ENCODE peak calls at places on chromosome 13, in four cellular contexts. One of them, this sample, is unnamed.

GRCh38 chr13:24985102-24985501 is 110.8 kb upstream of the PABPC3 start:
- DNase-seq in H1: no peak
- DNase-seq in K562: peak; percentile 49
- DNase-seq in HepG2: no peak
- DNase-seq in this sample: no peak

GRCh38 chr13:110372676-110373075 is 65.6 kb downstream of the COL4A2 start:
- DNase-seq in H1: no peak
- DNase-seq in K562: no peak
- DNase-seq in HepG2: no peak
- DNase-seq in this sample: no peak

GRCh38 chr13:75258159-75258782 is 223.7 kb downstream of the TBC1D4 start:
- DNase-seq in H1: no peak
- DNase-seq in K562: peak; percentile 24
- DNase-seq in HepG2: peak; percentile 16
- DNase-seq in this sample: peak; percentile 23

GRCh38 chr13:72808917-72809500 is 27.1 kb downstream of the PIBF1 start:
- DNase-seq in H1: no peak
- DNase-seq in K562: peak; percentile 12
- DNase-seq in HepG2: peak; percentile 9
- DNase-seq in this sample: no peak

GRCh38 chr13:59970847-59971246 is 192.9 kb downstream of the DIAPH3 start:
- DNase-seq in H1: no peak
- DNase-seq in K562: no peak
- DNase-seq in HepG2: no peak
- DNase-seq in this sample: no peak

GRCh38 chr13:59394526-59394925 is 769.2 kb downstream of the DIAPH3 start:
- DNase-seq in H1: no peak
- DNase-seq in K562: no peak
- DNase-seq in HepG2: no peak
- DNase-seq in this sample: no peak

GRCh38 chr13:50598338-50598737 is 245.2 kb downstream of the DLEU7 start:
- DNase-seq in H1: no peak
- DNase-seq in K562: no peak
- DNase-seq in HepG2: peak; percentile 46
- DNase-seq in this sample: no peak

GRCh38 chr13:24274452-24274971 is 34.9 kb upstream of the C1QTNF9 start:
- DNase-seq in H1: no peak
- DNase-seq in K562: no peak
- DNase-seq in HepG2: no peak
- DNase-seq in this sample: no peak

GRCh38 chr13:112074139-112074710 is 7.3 kb downstream of the SOX1 start:
- DNase-seq in H1: no peak
- DNase-seq in K562: no peak
- DNase-seq in HepG2: no peak
- DNase-seq in this sample: no peak

GRCh38 chr13:59906413-59907027 is 257.2 kb downstream of the DIAPH3 start:
- DNase-seq in H1: no peak
- DNase-seq in K562: peak; percentile 19
- DNase-seq in HepG2: peak; percentile 1
- DNase-seq in this sample: peak; percentile 4

GRCh38 chr13:52726258-52726657 is 13.4 kb downstream of the CNMD start:
- DNase-seq in H1: no peak
- DNase-seq in K562: no peak
- DNase-seq in HepG2: no peak
- DNase-seq in this sample: no peak

GRCh38 chr13:36445806-36446423 is 13.6 kb downstream of the CCNA1 start:
- DNase-seq in H1: no peak
- DNase-seq in K562: no peak
- DNase-seq in HepG2: no peak
- DNase-seq in this sample: no peak

GRCh38 chr13:113366031-113366588 is 2.2 kb upstream of the GRTP1 start:
- DNase-seq in H1: peak; percentile 50
- DNase-seq in K562: peak; percentile 21
- DNase-seq in HepG2: no peak
- DNase-seq in this sample: no peak

GRCh38 chr13:80030491-80030890 is 310.4 kb downstream of the SPRY2 start:
- DNase-seq in H1: no peak
- DNase-seq in K562: no peak
- DNase-seq in HepG2: no peak
- DNase-seq in this sample: peak; percentile 18

GRCh38 chr13:44816701-44817684 is 172.3 kb downstream of the NUFIP1 start:
- DNase-seq in H1: no peak
- DNase-seq in K562: no peak
- DNase-seq in HepG2: no peak
- DNase-seq in this sample: peak; percentile 63

GRCh38 chr13:44237276-44237767 is 136.3 kb upstream of the SERP2 start:
- DNase-seq in H1: no peak
- DNase-seq in K562: no peak
- DNase-seq in HepG2: no peak
- DNase-seq in this sample: no peak

GRCh38 chr13:107883561-107884175 is 331.7 kb downstream of the LIG4 start:
- DNase-seq in H1: no peak
- DNase-seq in K562: peak; percentile 97
- DNase-seq in HepG2: no peak
- DNase-seq in this sample: no peak

GRCh38 chr13:70502944-70503343 is 394.7 kb upstream of the KLHL1 start:
- DNase-seq in H1: no peak
- DNase-seq in K562: no peak
- DNase-seq in HepG2: no peak
- DNase-seq in this sample: no peak

GRCh38 chr13:19845758-19846157 is 17.7 kb downstream of the ZMYM5 start:
- DNase-seq in H1: no peak
- DNase-seq in K562: peak; percentile 55
- DNase-seq in HepG2: peak; percentile 57
- DNase-seq in this sample: peak; percentile 77

GRCh38 chr13:72565893-72566292 is 161.5 kb downstream of the MZT1 start:
- DNase-seq in H1: no peak
- DNase-seq in K562: peak; percentile 0
- DNase-seq in HepG2: peak; percentile 29
- DNase-seq in this sample: peak; percentile 10

GRCh38 chr13:60047943-60048342 is 115.8 kb downstream of the DIAPH3 start:
- DNase-seq in H1: no peak
- DNase-seq in K562: no peak
- DNase-seq in HepG2: no peak
- DNase-seq in this sample: no peak

GRCh38 chr13:91722267-91722884 is 324.0 kb downstream of the GPC5 start:
- DNase-seq in H1: no peak
- DNase-seq in K562: peak; percentile 67
- DNase-seq in HepG2: no peak
- DNase-seq in this sample: no peak

GRCh38 chr13:87123987-87124784 is 547.0 kb upstream of the SLITRK5 start:
- DNase-seq in H1: no peak
- DNase-seq in K562: peak; percentile 48
- DNase-seq in HepG2: peak; percentile 10
- DNase-seq in this sample: peak; percentile 75

GRCh38 chr13:77740097-77740496 is 42.6 kb downstream of the SLAIN1 start:
- DNase-seq in H1: no peak
- DNase-seq in K562: no peak
- DNase-seq in HepG2: no peak
- DNase-seq in this sample: no peak
- TF ChIP-seq RAD21 in H1: no peak
- TF ChIP-seq RAD21 in K562: no peak
- TF ChIP-seq RAD21 in HepG2: no peak
- TF ChIP-seq RAD21 in this sample: no peak

GRCh38 chr13:102138635-102139225 is 263.1 kb downstream of the FGF14 start:
- DNase-seq in H1: no peak
- DNase-seq in K562: no peak
- DNase-seq in HepG2: no peak
- DNase-seq in this sample: no peak

GRCh38 chr13:102139626-102140025 is 262.2 kb downstream of the FGF14 start:
- DNase-seq in H1: no peak
- DNase-seq in K562: no peak
- DNase-seq in HepG2: no peak
- DNase-seq in this sample: no peak

GRCh38 chr13:102145750-102146149 is 256.1 kb downstream of the FGF14 start:
- DNase-seq in H1: no peak
- DNase-seq in K562: no peak
- DNase-seq in HepG2: no peak
- DNase-seq in this sample: no peak

GRCh38 chr13:102142473-102142826 is 259.4 kb downstream of the FGF14 start:
- DNase-seq in H1: no peak
- DNase-seq in K562: no peak
- DNase-seq in HepG2: no peak
- DNase-seq in this sample: no peak

GRCh38 chr13:102141625-102142472 is 260.0 kb downstream of the FGF14 start:
- DNase-seq in H1: no peak
- DNase-seq in K562: peak; percentile 1
- DNase-seq in HepG2: peak; percentile 4
- DNase-seq in this sample: no peak
- TF ChIP-seq FOSL1 in H1: no peak
- TF ChIP-seq FOSL1 in K562: no peak
- TF ChIP-seq FOSL1 in HepG2: no peak
- TF ChIP-seq FOSL1 in this sample: no peak

GRCh38 chr13:49443327-49443688 is 556 bp downstream of the CAB39L start:
- DNase-seq in H1: no peak
- DNase-seq in K562: peak; percentile 19
- DNase-seq in HepG2: peak; percentile 40
- DNase-seq in this sample: no peak
- TF ChIP-seq RAD21 in H1: no peak
- TF ChIP-seq RAD21 in K562: no peak
- TF ChIP-seq RAD21 in HepG2: no peak
- TF ChIP-seq RAD21 in this sample: no peak

GRCh38 chr13:99962242-99962641 is 9.3 kb downstream of the ZIC5 start:
- DNase-seq in H1: no peak
- DNase-seq in K562: no peak
- DNase-seq in HepG2: no peak
- DNase-seq in this sample: no peak
- TF ChIP-seq FOSL1 in H1: no peak
- TF ChIP-seq FOSL1 in K562: no peak
- TF ChIP-seq FOSL1 in HepG2: no peak
- TF ChIP-seq FOSL1 in this sample: no peak

DNA sequence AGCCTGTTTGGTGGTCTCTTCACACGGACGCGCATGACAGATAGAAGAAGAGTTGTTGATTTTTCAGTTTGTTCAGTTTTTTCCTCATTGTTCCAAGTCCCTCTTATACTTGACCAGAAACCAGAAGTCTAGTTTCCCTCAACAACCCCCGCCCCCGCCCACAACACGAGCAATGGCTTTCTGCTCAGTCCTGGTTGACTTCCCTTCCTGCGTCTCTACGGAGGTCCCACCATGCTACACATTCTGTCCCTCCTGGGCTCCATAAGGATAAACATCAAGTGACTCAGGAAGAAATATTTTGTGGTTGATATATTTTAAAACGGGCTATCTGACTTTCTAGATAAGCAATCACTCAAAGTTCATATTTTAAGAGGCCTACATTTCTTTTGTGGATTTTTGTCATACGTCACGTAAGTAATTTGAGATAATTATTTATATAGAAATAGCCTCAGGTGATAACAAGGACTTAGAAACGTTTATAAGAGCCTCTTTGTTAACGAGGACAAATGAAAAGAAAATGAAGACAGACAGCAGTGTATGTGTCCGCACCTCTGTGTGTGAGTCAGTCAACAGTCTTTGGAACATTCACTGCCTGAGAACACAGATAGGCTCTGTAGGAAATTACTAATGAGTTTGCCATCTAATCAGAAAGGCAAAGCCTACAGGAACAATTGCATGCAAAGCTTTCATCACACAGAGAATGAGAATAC is 214.4 kb downstream of the RAP2A start:
- DNase-seq in H1: no peak
- DNase-seq in K562: no peak
- DNase-seq in HepG2: no peak
- DNase-seq in this sample: no peak
- TF ChIP-seq RAD21 in H1: no peak
- TF ChIP-seq RAD21 in K562: no peak
- TF ChIP-seq RAD21 in HepG2: no peak
- TF ChIP-seq RAD21 in this sample: no peak

DNA sequence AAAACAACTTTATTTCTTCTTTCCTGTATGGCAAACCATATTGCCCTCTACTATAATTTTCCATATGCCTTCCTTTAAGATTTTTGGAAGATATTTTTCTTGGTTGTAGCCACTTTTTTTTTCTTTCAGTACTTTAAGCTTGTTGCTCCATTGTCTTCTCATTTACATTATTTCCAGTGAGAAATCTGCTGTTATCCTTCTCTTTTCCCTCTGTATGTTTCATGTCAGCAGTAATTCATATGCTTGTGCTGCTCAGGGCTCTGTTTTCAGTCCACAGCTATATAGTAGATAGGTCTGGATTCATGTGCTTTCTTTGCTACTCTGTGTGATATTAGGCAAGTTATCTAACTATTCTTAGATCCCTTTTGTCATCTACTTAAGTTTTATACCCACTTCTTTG is 267.6 kb downstream of the OXGR1 start:
- DNase-seq in H1: no peak
- DNase-seq in K562: no peak
- DNase-seq in HepG2: no peak
- DNase-seq in this sample: no peak
- TF ChIP-seq FOSL1 in H1: no peak
- TF ChIP-seq FOSL1 in K562: no peak
- TF ChIP-seq FOSL1 in HepG2: no peak
- TF ChIP-seq FOSL1 in this sample: no peak

DNA sequence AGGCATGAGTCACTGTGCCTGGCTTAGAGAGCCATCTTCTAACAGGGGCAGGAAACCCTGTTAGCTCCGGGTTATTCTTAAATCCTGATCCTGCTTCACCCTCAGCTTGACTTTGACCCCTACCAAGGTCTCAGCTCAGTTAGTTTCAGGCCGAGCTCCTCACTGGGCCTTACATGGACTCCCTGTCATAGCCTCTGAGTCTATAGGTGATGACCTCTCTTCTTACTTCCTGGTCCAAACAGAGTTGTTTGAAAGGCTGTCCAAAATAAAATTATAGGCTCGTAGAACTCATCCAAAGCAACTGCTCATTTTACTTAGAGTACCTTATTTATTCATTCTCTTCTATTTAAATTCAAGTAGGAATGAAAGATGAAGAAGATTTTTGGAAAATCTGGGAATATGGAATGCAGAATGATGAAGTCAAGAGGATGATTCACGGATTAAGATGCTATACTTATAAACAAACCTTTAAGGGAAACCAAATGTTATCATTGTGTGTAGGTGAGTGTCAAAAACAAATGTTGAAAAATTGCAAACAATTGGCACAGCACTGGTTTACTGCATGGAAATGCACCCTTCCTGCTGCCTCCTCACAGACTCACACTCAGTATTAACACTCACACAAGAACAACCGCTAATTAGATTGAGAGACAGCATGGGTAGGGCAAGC is 174.1 kb downstream of the RGCC start:
- DNase-seq in H1: no peak
- DNase-seq in K562: peak; percentile 3
- DNase-seq in HepG2: no peak
- DNase-seq in this sample: no peak
- TF ChIP-seq RAD21 in H1: no peak
- TF ChIP-seq RAD21 in K562: no peak
- TF ChIP-seq RAD21 in HepG2: no peak
- TF ChIP-seq RAD21 in this sample: no peak

This sample was measured in HCT116.